ENCODE peak calls at places on chromosomes 13 and 19, in nine cellular contexts. P is GM20000; N is CD14-positive monocyte; T is AG09319; L is CD8-positive, alpha-beta T cell; B is neural crest cell; E is adrenal gland; U is ovary; M is fibroblast of lung. Y is an unnamed sample.

GRCh38 chr19:37991176-37991835 is 84.3 kb downstream of the SIPA1L3 start:
- DNase-seq in U (no peak), E (no peak), T (no peak), B (no peak), P (no peak), N (no peak), L (no peak), M (no peak), Y (no peak)

GRCh38 chr19:36163813-36164212 is 11.6 kb upstream of the COX7A1 start:
- DNase-seq in N (no peak), L (no peak), M (no peak), B (no peak), U (no peak), E (no peak), T (no peak), P (no peak), Y (no peak)

GRCh38 chr19:41877916-41878905 is 1.1 kb downstream of the CD79A start:
- DNase-seq in M (no peak), P (peak; percentile 76), T (no peak), E (no peak), U (no peak), N (peak; percentile 63), B (no peak), L (no peak), Y (no peak)

GRCh38 chr19:44740351-44740824 is 8.1 kb upstream of the BCL3 start:
- DNase-seq in M (no peak), L (no peak), B (no peak), E (no peak), U (no peak), P (no peak), N (no peak), T (no peak), Y (no peak)

GRCh38 chr19:16071072-16071691 is 5.1 kb upstream of the TPM4 start:
- DNase-seq in P (no peak), E (no peak), B (no peak), U (no peak), T (no peak), L (no peak), M (no peak), N (no peak), Y (no peak)

GRCh38 chr19:13953021-13953531 is 767 bp downstream of the DCAF15 start:
- DNase-seq in L (no peak), B (no peak), N (no peak), U (no peak), T (peak; percentile 31), M (peak; percentile 57), P (no peak), E (no peak), Y (no peak)

GRCh38 chr13:85590231-85590931 is 208.8 kb downstream of the SLITRK6 start:
- DNase-seq in M (peak; percentile 19), L (no peak), T (no peak), P (no peak), U (no peak), N (no peak), B (no peak), E (no peak), Y (no peak)

GRCh38 chr19:3612901-3613741 is 6.4 kb upstream of the TBXA2R start:
- DNase-seq in B (no peak), U (no peak), P (no peak), T (no peak), L (no peak), E (no peak), M (peak; percentile 27), N (no peak), Y (no peak)

GRCh38 chr19:11673608-11674041 is 65.1 kb downstream of the ZNF823 start:
- DNase-seq in E (peak; percentile 70), B (peak; percentile 75), P (peak; percentile 42), U (peak; percentile 76), M (peak; percentile 73), N (no peak), T (no peak), L (no peak), Y (no peak)

GRCh38 chr19:45457776-45458175 is 10.0 kb upstream of the FOSB start:
- DNase-seq in L (no peak), M (no peak), U (no peak), N (no peak), E (no peak), T (no peak), B (no peak), P (no peak), Y (no peak)

GRCh38 chr19:21586341-21587116 is 81.1 kb downstream of the ZNF429 start:
- DNase-seq in T (no peak), U (no peak), E (peak; percentile 46), L (no peak), B (peak; percentile 10), P (no peak), M (no peak), N (no peak), Y (no peak)

GRCh38 chr13:41742917-41743552 is 217.9 kb downstream of the VWA8 start:
- DNase-seq in B (no peak), M (no peak), E (no peak), P (no peak), T (no peak), N (no peak), L (no peak), U (no peak), Y (no peak)

GRCh38 chr19:44005968-44006367 is 3.2 kb downstream of the ZNF230 start:
- DNase-seq in M (peak; percentile 58), B (no peak), P (no peak), E (no peak), T (no peak), N (no peak), L (no peak), U (no peak), Y (no peak)

GRCh38 chr13:109840201-109840892 is 54.0 kb upstream of the IRS2 start:
- DNase-seq in P (no peak), N (no peak), E (no peak), T (no peak), M (peak; percentile 15), B (no peak), L (no peak), U (no peak), Y (no peak)

GRCh38 chr19:16070366-16070990 is 5.8 kb upstream of the TPM4 start:
- DNase-seq in E (no peak), N (peak; percentile 92), M (no peak), T (no peak), B (no peak), U (no peak), L (peak; percentile 67), P (peak; percentile 86), Y (peak; percentile 69)

GRCh38 chr19:34556500-34556899 is 74.9 kb downstream of the WTIP start:
- DNase-seq in U (no peak), M (no peak), B (peak; percentile 34), P (no peak), L (no peak), N (no peak), E (no peak), T (no peak), Y (no peak)
- TF ChIP-seq CTCF in U (no peak), M (peak; percentile 20), B (peak; percentile 65), P (no peak), L (no peak), N (no peak), E (no peak), T (peak; percentile 7), Y (no peak)

GRCh38 chr19:788821-789472 is 8.3 kb upstream of the PTBP1 start:
- DNase-seq in E (no peak), M (peak; percentile 31), N (peak; percentile 66), B (no peak), L (no peak), U (no peak), P (no peak), T (no peak), Y (no peak)
- TF ChIP-seq CTCF in E (no peak), M (no peak), N (peak; percentile 18), B (no peak), L (no peak), U (no peak), P (no peak), T (no peak), Y (no peak)

GRCh38 chr19:19385900-19386339 is 19.6 kb upstream of the GATAD2A start:
- DNase-seq in B (no peak), N (peak; percentile 83), P (no peak), E (peak; percentile 64), T (no peak), U (peak; percentile 30), L (no peak), M (no peak), Y (no peak)

GRCh38 chr19:19384486-19384885 is 21.0 kb upstream of the GATAD2A start:
- DNase-seq in B (no peak), M (no peak), U (no peak), P (no peak), E (no peak), L (no peak), N (no peak), T (no peak), Y (no peak)

GRCh38 chr19:19385131-19385899 is 20.2 kb upstream of the GATAD2A start:
- DNase-seq in L (peak; percentile 99), N (peak; percentile 100), U (peak; percentile 100), T (peak; percentile 99), B (peak; percentile 98), M (peak; percentile 100), P (peak; percentile 98), E (peak; percentile 100), Y (peak; percentile 99)

GRCh38 chr19:19387108-19387507 is 18.4 kb upstream of the GATAD2A start:
- DNase-seq in M (no peak), P (no peak), T (no peak), U (no peak), N (no peak), L (no peak), E (no peak), B (no peak), Y (no peak)

DNA sequence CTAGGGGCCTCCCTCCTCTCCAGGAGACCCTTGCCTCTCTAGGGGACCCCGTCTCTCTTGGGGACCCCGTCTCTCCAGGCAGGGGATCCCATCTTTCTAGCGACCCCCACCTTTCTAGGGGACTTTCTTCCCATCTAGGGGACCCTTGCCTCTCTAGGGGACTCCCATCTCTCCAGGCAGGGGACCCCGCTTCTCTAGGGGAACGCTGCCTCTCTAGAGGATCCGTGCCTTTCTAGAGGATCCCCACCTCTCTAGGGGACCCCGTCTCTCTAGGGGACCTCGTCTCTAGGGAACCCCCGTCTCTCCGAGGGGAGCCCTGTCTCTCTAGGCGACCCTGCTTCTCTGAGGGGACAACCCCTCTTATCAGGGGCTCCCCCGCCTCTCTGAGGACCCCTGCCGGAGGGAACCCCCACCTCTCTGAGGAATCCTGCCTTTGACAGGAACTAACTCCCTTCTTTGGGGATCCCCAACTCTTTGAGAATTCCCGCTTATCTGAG is 19.1 kb upstream of the GATAD2A start:
- DNase-seq in P (no peak), E (no peak), L (no peak), M (no peak), N (no peak), B (no peak), T (no peak), U (no peak), Y (no peak)
- TF ChIP-seq CTCF in P (no peak), E (no peak), L (no peak), M (peak; percentile 27), N (peak; percentile 24), B (no peak), T (peak; percentile 13), U (no peak), Y (no peak)

GRCh38 chr13:69956343-69956742 is 151.3 kb upstream of the ATXN8OS start:
- DNase-seq in T (no peak), N (no peak), U (no peak), L (no peak), M (no peak), P (no peak), E (no peak), B (no peak), Y (no peak)

DNA sequence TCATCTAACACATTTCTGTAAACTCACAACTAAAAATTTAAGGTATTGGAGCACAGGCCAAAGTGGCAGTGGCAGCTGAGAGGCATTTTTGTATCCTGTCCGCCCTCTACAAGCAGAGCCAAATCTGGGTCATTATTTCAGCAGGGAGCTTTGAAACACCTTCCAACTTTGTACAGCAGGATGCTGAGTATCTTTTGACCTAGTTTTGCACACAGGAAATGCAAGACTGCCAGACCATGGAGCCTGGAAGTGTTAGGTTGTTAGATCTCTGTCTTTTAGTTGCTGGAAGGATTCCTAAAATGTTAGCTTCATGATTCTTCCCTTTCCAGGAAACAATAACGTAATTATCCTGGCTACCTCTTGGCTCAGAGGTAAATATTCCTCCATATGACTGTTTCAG is 148.6 kb upstream of the ATXN8OS start:
- DNase-seq in M (no peak), L (no peak), U (no peak), T (no peak), N (no peak), E (no peak), P (no peak), B (no peak), Y (no peak)
- TF ChIP-seq CTCF in M (no peak), L (no peak), U (no peak), T (no peak), N (no peak), E (no peak), P (no peak), B (no peak), Y (no peak)